ENCODE peak calls at places on chromosome 1, in four cellular contexts. U is NCI-H774, O is Right ventricle myocardium superior, P is Kasumi-1. K is an unnamed sample.

GRCh38 chr1:154998818-154999650 is 3.6 kb upstream of the ZBTB7B start:
- DNase-seq in U (peak; percentile 44), O (peak; percentile 85), P (peak; percentile 93), K (peak; percentile 77)

GRCh38 chr1:163970699-163971098 is 588.3 kb upstream of the PBX1 start:
- DNase-seq in U (no peak), O (no peak), P (no peak), K (no peak)

GRCh38 chr1:54310439-54311328 is 95.5 kb downstream of the SSBP3 start:
- DNase-seq in U (no peak), O (peak; percentile 61), P (no peak), K (no peak)

GRCh38 chr1:210949489-210949888 is 184.5 kb downstream of the KCNH1 start:
- DNase-seq in U (no peak), O (no peak), P (no peak), K (no peak)

GRCh38 chr1:205453466-205453865 is 2.4 kb downstream of the BLACAT1 start:
- DNase-seq in U (no peak), O (no peak), P (no peak), K (no peak)

GRCh38 chr1:87115317-87115885 is 201.0 kb downstream of the HS2ST1 start:
- DNase-seq in U (no peak), O (peak; percentile 49), P (no peak), K (no peak)

GRCh38 chr1:155183775-155184221 is 10.1 kb downstream of the TRIM46 start:
- DNase-seq in U (no peak), O (peak; percentile 39), P (no peak), K (no peak)

GRCh38 chr1:22773981-22774471 is 63.4 kb downstream of the EPHB2 start:
- DNase-seq in U (no peak), O (peak; percentile 83), P (no peak), K (no peak)

GRCh38 chr1:201137579-201138310 is 10.8 kb upstream of the ASCL5 start:
- DNase-seq in U (no peak), O (peak; percentile 79), P (no peak), K (no peak)